ENCODE peak calls at places on chromosomes 4 and X, in four cellular contexts. One of them, this sample, is unnamed.

GRCh38 chr4:37816006-37816405 is 10.5 kb upstream of the PGM2 start:
- DNase-seq in A549: no peak
- DNase-seq in K562: no peak
- DNase-seq in HepG2: no peak
- DNase-seq in this sample: no peak

GRCh38 chrX:87409113-87409841 is 108.3 kb upstream of the KLHL4 start:
- DNase-seq in A549: peak; percentile 36
- DNase-seq in K562: peak; percentile 10
- DNase-seq in HepG2: peak; percentile 15
- DNase-seq in this sample: no peak

GRCh38 chr4:6480532-6481088 is 8.2 kb upstream of the PPP2R2C start:
- DNase-seq in A549: no peak
- DNase-seq in K562: no peak
- DNase-seq in HepG2: no peak
- DNase-seq in this sample: no peak

GRCh38 chr4:8537041-8537461 is 43.1 kb upstream of the GPR78 start:
- DNase-seq in A549: peak; percentile 44
- DNase-seq in K562: no peak
- DNase-seq in HepG2: peak; percentile 42
- DNase-seq in this sample: no peak

GRCh38 chr4:85233516-85233915 is 241.4 kb upstream of the ARHGAP24 start:
- DNase-seq in A549: no peak
- DNase-seq in K562: no peak
- DNase-seq in HepG2: no peak
- DNase-seq in this sample: no peak

GRCh38 chr4:77695769-77696168 is 90.1 kb downstream of the CXCL13 start:
- DNase-seq in A549: peak; percentile 50
- DNase-seq in K562: no peak
- DNase-seq in HepG2: peak; percentile 56
- DNase-seq in this sample: no peak

GRCh38 chrX:19177710-19178109 is 55.4 kb upstream of the ADGRG2 start:
- DNase-seq in A549: no peak
- DNase-seq in K562: no peak
- DNase-seq in HepG2: no peak
- DNase-seq in this sample: no peak

GRCh38 chrX:120380699-120381098 is 18.8 kb downstream of the ATP1B4 start:
- DNase-seq in A549: peak; percentile 14
- DNase-seq in K562: no peak
- DNase-seq in HepG2: peak; percentile 10
- DNase-seq in this sample: no peak

GRCh38 chr4:71062436-71062835 is 69.0 kb downstream of the DCK start:
- DNase-seq in A549: no peak
- DNase-seq in K562: no peak
- DNase-seq in HepG2: no peak
- DNase-seq in this sample: no peak

GRCh38 chr4:41859106-41859505 is 76.1 kb upstream of the TMEM33 start:
- DNase-seq in A549: no peak
- DNase-seq in K562: no peak
- DNase-seq in HepG2: no peak
- DNase-seq in this sample: no peak

GRCh38 chrX:51461053-51462050 is 35.0 kb downstream of the NUDT11 start:
- DNase-seq in A549: peak; percentile 12
- DNase-seq in K562: peak; percentile 28
- DNase-seq in HepG2: peak; percentile 6
- DNase-seq in this sample: no peak

GRCh38 chrX:113429011-113429410 is 588.4 kb upstream of the AMOT start:
- DNase-seq in A549: no peak
- DNase-seq in K562: no peak
- DNase-seq in HepG2: no peak
- DNase-seq in this sample: no peak

GRCh38 chrX:155086961-155087735 is 15.8 kb downstream of the BRCC3 start:
- DNase-seq in A549: no peak
- DNase-seq in K562: no peak
- DNase-seq in HepG2: no peak
- DNase-seq in this sample: no peak

GRCh38 chrX:147565239-147565638 is 346.5 kb upstream of the FMR1 start:
- DNase-seq in A549: no peak
- DNase-seq in K562: no peak
- DNase-seq in HepG2: no peak
- DNase-seq in this sample: no peak

GRCh38 chr4:154560824-154561231 is 2.0 kb upstream of the FGB start:
- DNase-seq in A549: no peak
- DNase-seq in K562: no peak
- DNase-seq in HepG2: peak; percentile 90
- DNase-seq in this sample: no peak

GRCh38 chr4:182212211-182212761 is 30.9 kb upstream of the TENM3 start:
- DNase-seq in A549: no peak
- DNase-seq in K562: no peak
- DNase-seq in HepG2: no peak
- DNase-seq in this sample: no peak

GRCh38 chrX:51802917-51803688 is 59.9 kb downstream of the GSPT2 start:
- DNase-seq in A549: peak; percentile 9
- DNase-seq in K562: peak; percentile 19
- DNase-seq in HepG2: peak; percentile 1
- DNase-seq in this sample: peak; percentile 58

GRCh38 chr4:2789801-2790582 is 2.9 kb upstream of the SH3BP2 start:
- DNase-seq in A549: no peak
- DNase-seq in K562: no peak
- DNase-seq in HepG2: no peak
- DNase-seq in this sample: no peak

GRCh38 chr4:182280439-182281111 is 37.4 kb downstream of the TENM3 start:
- DNase-seq in A549: no peak
- DNase-seq in K562: no peak
- DNase-seq in HepG2: no peak
- DNase-seq in this sample: no peak

GRCh38 chr4:185998791-185999190 is 70.2 kb upstream of the TLR3 start:
- DNase-seq in A549: no peak
- DNase-seq in K562: no peak
- DNase-seq in HepG2: no peak
- DNase-seq in this sample: peak; percentile 41

GRCh38 chr4:73343432-73343831 is 60.7 kb upstream of the ALB start:
- DNase-seq in A549: no peak
- DNase-seq in K562: no peak
- DNase-seq in HepG2: peak; percentile 12
- DNase-seq in this sample: no peak

GRCh38 chr4:57051100-57051499 is 59.1 kb downstream of the IGFBP7 start:
- DNase-seq in A549: no peak
- DNase-seq in K562: no peak
- DNase-seq in HepG2: no peak
- DNase-seq in this sample: no peak

GRCh38 chr4:26788341-26788733 is 72.3 kb upstream of the STIM2 start:
- DNase-seq in A549: no peak
- DNase-seq in K562: no peak
- DNase-seq in HepG2: no peak
- DNase-seq in this sample: no peak

GRCh38 chr4:34323549-34324325 is 1920.6 kb downstream of the ARAP2 start:
- DNase-seq in A549: no peak
- DNase-seq in K562: no peak
- DNase-seq in HepG2: no peak
- DNase-seq in this sample: no peak

GRCh38 chr4:67393699-67394281 is 151.5 kb downstream of the CENPC start:
- DNase-seq in A549: peak; percentile 5
- DNase-seq in K562: peak; percentile 34
- DNase-seq in HepG2: peak; percentile 15
- DNase-seq in this sample: no peak

DNA sequence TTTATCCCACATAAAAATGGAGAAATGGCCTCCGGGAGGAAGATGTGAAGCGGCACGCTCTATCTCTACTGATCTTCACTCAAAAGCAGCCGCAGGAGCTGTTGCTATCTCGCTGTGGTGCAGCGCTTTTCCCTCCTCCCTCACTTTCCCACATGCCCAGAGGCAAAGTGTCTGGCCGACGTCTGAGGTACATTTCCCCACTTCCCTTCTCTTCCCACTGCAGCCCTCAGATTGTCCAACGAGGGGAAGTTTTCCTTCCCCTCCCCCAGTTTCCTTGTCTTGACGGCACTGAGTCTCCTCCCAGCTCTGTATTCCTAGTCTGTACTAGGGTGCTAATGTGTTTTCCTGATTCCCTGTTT is 662 bp upstream of the COL25A1 start:
- DNase-seq in A549: no peak
- DNase-seq in K562: no peak
- DNase-seq in HepG2: no peak
- DNase-seq in this sample: no peak
- TF ChIP-seq RNF2 in A549: no peak
- TF ChIP-seq RNF2 in K562: no peak
- TF ChIP-seq RNF2 in HepG2: no peak
- TF ChIP-seq RNF2 in this sample: no peak

GRCh38 chr4:128267745-128268144 is 19.9 kb downstream of the PGRMC2 start:
- DNase-seq in A549: no peak
- DNase-seq in K562: no peak
- DNase-seq in HepG2: no peak
- DNase-seq in this sample: no peak
- H3K4me1 ChIP-seq in A549: peaks cover 57% of the 10 kb centered on the region
- H3K4me1 ChIP-seq in K562: no peaks in the 10 kb centered on the region
- H3K4me1 ChIP-seq in HepG2: peaks cover 34% of the 10 kb centered on the region
- H3K4me1 ChIP-seq in this sample: no peaks in the 10 kb centered on the region

GRCh38 chr4:78939667-78940008 is 400 bp upstream of the PAQR3 start:
- DNase-seq in A549: no peak
- DNase-seq in K562: no peak
- DNase-seq in HepG2: no peak
- DNase-seq in this sample: no peak
- TF ChIP-seq RNF2 in A549: no peak
- TF ChIP-seq RNF2 in K562: no peak
- TF ChIP-seq RNF2 in HepG2: no peak
- TF ChIP-seq RNF2 in this sample: no peak

GRCh38 chr4:158871050-158871724 is 102.4 kb downstream of the FNIP2 start:
- DNase-seq in A549: no peak
- DNase-seq in K562: no peak
- DNase-seq in HepG2: no peak
- DNase-seq in this sample: no peak

GRCh38 chr4:158873795-158874359 is 105.1 kb downstream of the FNIP2 start:
- DNase-seq in A549: peak; percentile 17
- DNase-seq in K562: no peak
- DNase-seq in HepG2: peak; percentile 5
- DNase-seq in this sample: no peak

GRCh38 chr4:158877069-158877468 is 108.2 kb downstream of the FNIP2 start:
- DNase-seq in A549: no peak
- DNase-seq in K562: no peak
- DNase-seq in HepG2: no peak
- DNase-seq in this sample: no peak

GRCh38 chr4:158875455-158875854 is 106.6 kb downstream of the FNIP2 start:
- DNase-seq in A549: no peak
- DNase-seq in K562: no peak
- DNase-seq in HepG2: no peak
- DNase-seq in this sample: no peak

DNA sequence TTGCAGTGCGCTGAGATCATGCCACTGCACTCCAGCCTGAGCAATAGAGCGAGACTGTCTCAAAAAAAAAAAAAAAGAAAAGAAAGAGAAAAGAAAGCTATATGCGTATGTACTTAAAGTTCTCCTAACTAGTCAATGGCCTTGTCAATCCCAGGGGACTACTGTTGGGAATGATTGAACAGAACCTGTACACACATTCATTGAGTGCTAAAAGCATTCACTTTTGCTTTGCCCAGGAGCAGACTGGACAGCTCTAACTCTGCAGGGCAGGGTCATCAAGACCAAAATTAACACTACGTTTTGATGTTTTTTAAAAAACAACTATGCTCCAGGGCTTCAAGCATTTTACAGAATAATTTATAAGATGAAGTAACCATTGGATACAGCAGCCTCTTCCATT is 106.2 kb downstream of the FNIP2 start:
- DNase-seq in A549: no peak
- DNase-seq in K562: no peak
- DNase-seq in HepG2: no peak
- DNase-seq in this sample: no peak
- H3K4me1 ChIP-seq in A549: peaks cover 28% of the 10 kb centered on the region
- H3K4me1 ChIP-seq in K562: no peaks in the 10 kb centered on the region
- H3K4me1 ChIP-seq in HepG2: no peaks in the 10 kb centered on the region
- H3K4me1 ChIP-seq in this sample: no peaks in the 10 kb centered on the region

DNA sequence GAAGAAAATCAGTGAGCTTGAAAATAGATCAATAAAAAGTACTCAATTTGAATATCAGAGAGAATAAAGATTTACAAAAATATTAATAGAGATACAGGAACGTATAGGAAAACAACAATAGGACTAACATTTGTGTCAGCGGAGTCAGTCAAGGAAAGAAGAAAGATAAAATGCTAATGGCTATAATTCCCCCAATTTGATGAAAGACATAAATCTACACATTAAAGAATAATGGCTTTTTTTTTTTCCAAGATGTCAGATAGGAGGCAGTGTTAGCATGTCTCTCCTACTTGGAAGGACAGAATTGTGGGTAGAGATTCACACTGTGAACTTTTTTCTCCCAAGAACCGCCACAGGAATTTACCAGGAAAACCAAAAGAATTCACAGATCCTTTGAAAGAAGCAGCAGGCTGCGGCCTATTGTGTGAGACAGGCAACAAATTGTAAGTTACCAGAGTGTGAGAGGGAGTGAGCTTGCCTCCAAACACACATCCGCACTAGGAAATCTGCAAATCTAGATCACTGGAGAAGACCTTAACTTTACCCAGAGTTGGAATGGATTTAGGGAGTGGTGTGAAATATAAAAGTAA is 249.9 kb downstream of the PRDM5 start:
- DNase-seq in A549: no peak
- DNase-seq in K562: no peak
- DNase-seq in HepG2: no peak
- DNase-seq in this sample: no peak
- TF ChIP-seq RNF2 in A549: no peak
- TF ChIP-seq RNF2 in K562: no peak
- TF ChIP-seq RNF2 in HepG2: no peak
- TF ChIP-seq RNF2 in this sample: no peak

DNA sequence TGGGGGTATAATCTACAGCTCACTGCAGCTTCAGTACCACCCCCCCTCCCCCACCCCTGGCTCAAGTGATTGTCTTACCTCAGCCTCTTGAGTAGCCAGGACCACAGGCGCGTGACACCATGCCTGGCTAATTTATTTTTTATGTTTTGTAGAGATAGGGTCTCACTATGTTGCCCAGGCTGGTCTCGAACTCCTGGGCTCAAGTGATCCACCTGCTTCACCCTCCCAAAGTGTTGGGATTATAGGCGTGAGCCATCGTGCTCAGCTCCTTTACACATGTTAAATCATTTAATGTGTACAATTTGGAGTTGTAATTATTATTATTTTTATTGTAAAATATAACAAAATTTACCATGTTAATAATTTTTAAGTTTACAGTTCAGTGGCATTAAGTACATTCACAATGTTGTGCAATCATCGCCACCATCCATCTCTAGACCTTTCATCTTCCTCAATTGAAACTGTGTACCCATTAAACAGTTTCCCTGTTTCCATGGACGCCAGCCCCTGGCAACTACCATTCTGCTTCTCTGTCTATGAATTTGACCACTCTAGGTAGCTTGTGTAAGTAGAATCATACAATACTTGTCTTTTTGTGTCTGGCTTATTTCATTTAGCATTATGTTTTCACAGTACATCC is 6.1 kb downstream of the SLAIN2 start:
- DNase-seq in A549: no peak
- DNase-seq in K562: no peak
- DNase-seq in HepG2: no peak
- DNase-seq in this sample: no peak
- H3K4me1 ChIP-seq in A549: peaks cover 24% of the 10 kb centered on the region
- H3K4me1 ChIP-seq in K562: no peaks in the 10 kb centered on the region
- H3K4me1 ChIP-seq in HepG2: peaks cover 56% of the 10 kb centered on the region
- H3K4me1 ChIP-seq in this sample: no peaks in the 10 kb centered on the region

GRCh38 chrX:39052751-39053150 is 251.5 kb downstream of the MID1IP1 start:
- DNase-seq in A549: no peak
- DNase-seq in K562: no peak
- DNase-seq in HepG2: no peak
- DNase-seq in this sample: no peak
- TF ChIP-seq RNF2 in A549: no peak
- TF ChIP-seq RNF2 in K562: no peak
- TF ChIP-seq RNF2 in HepG2: no peak
- TF ChIP-seq RNF2 in this sample: no peak

This sample was measured in H1.